ENCODE peak calls at places on chromosomes 6 and 20, in eight cellular contexts. O is sigmoid colon, G is fibroblast of mammary gland, M is astrocyte of the spinal cord, R is mammary epithelial cell, D is IMR-90, J is stomach, X is esophagus squamous epithelium. Y is an unnamed sample.

GRCh38 chr6:10268661-10269060 is 146.2 kb downstream of the TFAP2A start:
- DNase-seq in O (no peak), G (no peak), M (no peak), R (no peak), D (no peak), J (no peak), X (no peak), Y (no peak)

GRCh38 chr6:170222498-170223471 is 68.1 kb downstream of the DLL1 start:
- DNase-seq in O (peak; percentile 54), G (no peak), M (peak; percentile 12), R (peak; percentile 29), D (no peak), J (no peak), X (no peak), Y (peak; percentile 15)

GRCh38 chr6:168834814-168835213 is 393.8 kb downstream of the SMOC2 start:
- DNase-seq in O (no peak), G (no peak), M (no peak), R (no peak), D (no peak), J (no peak), X (no peak), Y (no peak)

GRCh38 chr6:129608886-129609540 is 101.0 kb downstream of the ARHGAP18 start:
- DNase-seq in O (no peak), G (no peak), M (no peak), R (no peak), D (no peak), J (no peak), X (no peak), Y (no peak)

GRCh38 chr6:56370127-56370540 is 122.8 kb upstream of the COL21A1 start:
- DNase-seq in O (peak; percentile 93), G (peak; percentile 83), M (peak; percentile 69), R (peak; percentile 84), D (no peak), J (peak; percentile 74), X (no peak), Y (peak; percentile 63)

GRCh38 chr6:26362836-26363220 is 2.2 kb upstream of the BTN3A2 start:
- DNase-seq in O (no peak), G (no peak), M (no peak), R (no peak), D (no peak), J (no peak), X (no peak), Y (no peak)

GRCh38 chr6:30041821-30042220 is 19.2 kb upstream of the POLR1H start:
- DNase-seq in O (no peak), G (peak; percentile 8), M (no peak), R (no peak), D (no peak), J (no peak), X (no peak), Y (no peak)

GRCh38 chr6:100382031-100382430 is 82.7 kb downstream of the SIM1 start:
- DNase-seq in O (no peak), G (peak; percentile 16), M (no peak), R (peak; percentile 65), D (no peak), J (no peak), X (no peak), Y (no peak)

GRCh38 chr20:5008743-5009142 is 7.4 kb upstream of the SLC23A2 start:
- DNase-seq in O (no peak), G (no peak), M (no peak), R (peak; percentile 80), D (peak; percentile 11), J (no peak), X (no peak), Y (no peak)

GRCh38 chr6:19616022-19616421 is 221.1 kb upstream of the ID4 start:
- DNase-seq in O (no peak), G (no peak), M (no peak), R (no peak), D (no peak), J (no peak), X (no peak), Y (no peak)

GRCh38 chr6:160667854-160668481 is 3.9 kb upstream of the LPA start:
- DNase-seq in O (no peak), G (no peak), M (no peak), R (peak; percentile 12), D (no peak), J (peak; percentile 48), X (no peak), Y (peak; percentile 60)

GRCh38 chr6:112222111-112222726 is 32.1 kb downstream of the LAMA4 start:
- DNase-seq in O (no peak), G (peak; percentile 92), M (peak; percentile 58), R (no peak), D (peak; percentile 80), J (no peak), X (no peak), Y (no peak)

GRCh38 chr6:34865107-34865506 is 22.7 kb downstream of the TAF11 start:
- DNase-seq in O (no peak), G (no peak), M (no peak), R (no peak), D (peak; percentile 20), J (no peak), X (no peak), Y (no peak)

GRCh38 chr6:48307583-48307982 is 196.6 kb upstream of the PTCHD4 start:
- DNase-seq in O (no peak), G (no peak), M (no peak), R (no peak), D (no peak), J (no peak), X (no peak), Y (no peak)

GRCh38 chr6:8539446-8539845 is 104.1 kb upstream of the SLC35B3 start:
- DNase-seq in O (no peak), G (peak; percentile 11), M (peak; percentile 25), R (peak; percentile 33), D (no peak), J (no peak), X (no peak), Y (no peak)

GRCh38 chr6:56246544-56246940 is 838 bp downstream of the COL21A1 start:
- DNase-seq in O (no peak), G (no peak), M (no peak), R (no peak), D (no peak), J (no peak), X (no peak), Y (no peak)

GRCh38 chr6:35343835-35344550 is 1.6 kb downstream of the PPARD start:
- DNase-seq in O (peak; percentile 28), G (no peak), M (no peak), R (no peak), D (no peak), J (no peak), X (no peak), Y (no peak)

DNA sequence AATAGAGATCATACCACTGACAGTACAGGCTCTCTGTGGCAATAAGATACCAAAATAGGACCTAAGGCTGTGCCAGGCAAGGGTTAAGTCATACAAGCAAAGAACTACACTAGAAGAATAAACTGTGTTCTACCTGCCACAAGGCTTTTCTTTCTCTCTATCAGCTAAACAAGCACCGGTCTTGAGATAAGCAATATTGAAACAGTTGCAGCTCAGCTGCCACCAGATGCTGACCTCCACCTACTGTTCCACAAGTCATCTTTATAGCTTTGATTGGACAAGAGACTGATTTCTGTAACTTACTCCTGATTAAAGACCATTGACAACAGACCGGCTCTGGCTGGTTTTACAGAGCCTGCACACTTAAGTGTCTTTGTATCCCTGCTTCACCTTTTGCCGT is 24.1 kb downstream of the SCP2D1 start:
- DNase-seq in O (no peak), G (no peak), M (no peak), R (no peak), D (no peak), J (peak; percentile 77), X (no peak), Y (peak; percentile 18)
- TF ChIP-seq CTCF in O (no peak), G (no peak), M (no peak), R (no peak), D (no peak), J (no peak), X (no peak), Y (no peak)

DNA sequence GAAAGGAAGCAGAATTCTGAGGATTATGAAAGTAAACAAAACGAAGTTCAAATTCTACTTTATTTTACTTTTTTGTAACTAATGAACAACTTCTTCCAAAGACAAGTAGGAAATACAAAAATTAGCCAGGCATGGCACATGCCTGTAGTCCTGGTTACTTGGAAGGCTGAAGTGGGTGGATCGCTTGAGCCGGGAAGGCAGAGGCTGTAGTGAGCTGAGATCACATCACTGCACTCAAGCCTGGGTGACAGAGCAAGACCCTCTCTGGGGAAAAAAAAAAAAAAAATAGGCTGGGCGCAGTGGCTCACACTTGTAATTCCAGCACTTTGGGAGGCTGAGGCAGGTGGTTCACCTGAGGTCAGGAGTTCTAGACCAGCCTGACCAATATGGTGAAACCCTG is 82.3 kb downstream of the ATG5 start:
- DNase-seq in O (no peak), G (no peak), M (no peak), R (no peak), D (no peak), J (no peak), X (no peak), Y (no peak)
- H3K4me3 ChIP-seq in O (no peak overlapping the region), G (no peak overlapping the region), M (no peak overlapping the region), R (no peak overlapping the region), D (no peak overlapping the region), J (no peak overlapping the region), X (no peak overlapping the region), Y (no peak overlapping the region)

GRCh38 chr6:32117461-32117860 is 8.3 kb upstream of the TNXB start:
- DNase-seq in O (no peak), G (no peak), M (no peak), R (no peak), D (no peak), J (no peak), X (no peak), Y (no peak)

GRCh38 chr6:32114853-32115252 is 5.7 kb upstream of the TNXB start:
- DNase-seq in O (peak; percentile 68), G (peak; percentile 76), M (no peak), R (no peak), D (peak; percentile 73), J (no peak), X (no peak), Y (no peak)

GRCh38 chr6:32118782-32119628 is 9.0 kb downstream of the ATF6B start:
- DNase-seq in O (peak; percentile 96), G (peak; percentile 85), M (peak; percentile 90), R (peak; percentile 65), D (peak; percentile 85), J (peak; percentile 90), X (peak; percentile 34), Y (peak; percentile 94)

GRCh38 chr6:32115623-32116022 is 6.5 kb upstream of the TNXB start:
- DNase-seq in O (no peak), G (no peak), M (no peak), R (no peak), D (no peak), J (no peak), X (no peak), Y (no peak)

GRCh38 chr6:32116674-32117073 is 7.5 kb upstream of the TNXB start:
- DNase-seq in O (no peak), G (no peak), M (no peak), R (no peak), D (no peak), J (no peak), X (no peak), Y (no peak)
- TF ChIP-seq CTCF in O (no peak), G (peak; percentile 41), M (peak; percentile 57), R (peak; percentile 25), D (peak; percentile 49), J (no peak), X (peak; percentile 42), Y (no peak)

DNA sequence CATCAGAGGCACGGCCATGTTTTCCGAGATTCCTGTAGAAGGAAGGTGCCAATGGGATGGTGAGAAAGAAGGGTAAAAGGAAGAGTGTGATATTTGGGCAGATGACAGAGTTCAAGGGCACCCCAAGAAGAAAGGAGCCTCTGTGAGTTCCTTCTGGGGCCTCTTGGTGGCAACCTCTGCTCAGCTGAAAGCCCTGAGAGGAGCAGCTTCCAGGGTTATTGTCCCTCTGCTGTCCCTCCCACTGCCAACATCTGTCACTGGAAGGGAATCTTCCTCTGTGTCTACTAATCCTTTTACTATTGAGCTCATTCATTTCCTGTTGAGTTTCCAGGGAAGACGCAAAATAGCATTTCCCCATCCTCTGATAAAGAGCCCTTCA is 40.0 kb upstream of the KCNK16 start:
- DNase-seq in O (no peak), G (no peak), M (no peak), R (no peak), D (no peak), J (no peak), X (no peak), Y (no peak)
- H3K4me3 ChIP-seq in O (no peak overlapping the region), G (no peak overlapping the region), M (no peak overlapping the region), R (no peak overlapping the region), D (no peak overlapping the region), J (no peak overlapping the region), X (no peak overlapping the region), Y (no peak overlapping the region)

Y was measured in pancreas.